ENCODE peak calls at places on chromosome X, in seven cellular contexts. One of them, this sample, is unnamed.

GRCh38 chrX:16528620-16529019 is 121.3 kb upstream of the S100G start:
- DNase-seq in HTR-8/SVneo: no peak
- DNase-seq in sciatic nerve: no peak
- DNase-seq in endothelial cell: no peak
- DNase-seq in foreskin fibroblast: no peak
- DNase-seq in GM20000: no peak
- DNase-seq in lower lobe of right lung: no peak
- DNase-seq in this sample: no peak

GRCh38 chrX:133638285-133638684 is 223.0 kb upstream of the GPC4 start:
- DNase-seq in foreskin fibroblast: no peak
- DNase-seq in GM20000: no peak
- DNase-seq in endothelial cell: no peak
- DNase-seq in sciatic nerve: no peak
- DNase-seq in HTR-8/SVneo: no peak
- DNase-seq in lower lobe of right lung: no peak
- DNase-seq in this sample: no peak

GRCh38 chrX:56728752-56729151 is 291 bp upstream of the NBDY start:
- DNase-seq in GM20000: peak
- DNase-seq in foreskin fibroblast: peak
- DNase-seq in endothelial cell: no peak
- DNase-seq in sciatic nerve: no peak
- DNase-seq in lower lobe of right lung: no peak
- DNase-seq in HTR-8/SVneo: no peak
- DNase-seq in this sample: no peak

GRCh38 chrX:27823812-27824211 is 16.0 kb downstream of the MAGEB10 start:
- DNase-seq in foreskin fibroblast: no peak
- DNase-seq in endothelial cell: no peak
- DNase-seq in lower lobe of right lung: no peak
- DNase-seq in HTR-8/SVneo: no peak
- DNase-seq in sciatic nerve: no peak
- DNase-seq in GM20000: no peak
- DNase-seq in this sample: no peak

GRCh38 chrX:38095971-38096529 is 89.7 kb downstream of the SYTL5 start:
- DNase-seq in HTR-8/SVneo: no peak
- DNase-seq in sciatic nerve: no peak
- DNase-seq in endothelial cell: no peak
- DNase-seq in foreskin fibroblast: peak
- DNase-seq in lower lobe of right lung: no peak
- DNase-seq in GM20000: no peak
- DNase-seq in this sample: no peak

GRCh38 chrX:129097668-129098067 is 425.6 kb downstream of the SMARCA1 start:
- DNase-seq in sciatic nerve: no peak
- DNase-seq in HTR-8/SVneo: no peak
- DNase-seq in foreskin fibroblast: no peak
- DNase-seq in GM20000: no peak
- DNase-seq in endothelial cell: no peak
- DNase-seq in lower lobe of right lung: no peak
- DNase-seq in this sample: no peak

GRCh38 chrX:81377329-81377728 is 175.4 kb downstream of the SH3BGRL start:
- DNase-seq in lower lobe of right lung: no peak
- DNase-seq in GM20000: peak
- DNase-seq in foreskin fibroblast: peak
- DNase-seq in sciatic nerve: no peak
- DNase-seq in endothelial cell: peak
- DNase-seq in HTR-8/SVneo: no peak
- DNase-seq in this sample: peak

GRCh38 chrX:130120746-130121504 is 10.6 kb upstream of the ELF4 start:
- DNase-seq in lower lobe of right lung: peak
- DNase-seq in sciatic nerve: peak
- DNase-seq in foreskin fibroblast: peak
- DNase-seq in HTR-8/SVneo: peak
- DNase-seq in endothelial cell: peak
- DNase-seq in GM20000: peak
- DNase-seq in this sample: peak

GRCh38 chrX:106356580-106356979 is 188.5 kb downstream of the PWWP3B start:
- DNase-seq in HTR-8/SVneo: no peak
- DNase-seq in sciatic nerve: no peak
- DNase-seq in foreskin fibroblast: no peak
- DNase-seq in GM20000: no peak
- DNase-seq in endothelial cell: no peak
- DNase-seq in lower lobe of right lung: no peak
- DNase-seq in this sample: no peak

GRCh38 chrX:51894697-51895336 is 1.4 kb downstream of the MAGED1 start:
- DNase-seq in HTR-8/SVneo: no peak
- DNase-seq in lower lobe of right lung: no peak
- DNase-seq in GM20000: peak
- DNase-seq in foreskin fibroblast: peak
- DNase-seq in sciatic nerve: no peak
- DNase-seq in endothelial cell: peak
- DNase-seq in this sample: peak

GRCh38 chrX:43693602-43694406 is 37.7 kb downstream of the MAOA start:
- DNase-seq in foreskin fibroblast: peak
- DNase-seq in HTR-8/SVneo: no peak
- DNase-seq in GM20000: no peak
- DNase-seq in sciatic nerve: no peak
- DNase-seq in lower lobe of right lung: peak
- DNase-seq in endothelial cell: no peak
- DNase-seq in this sample: no peak

GRCh38 chrX:1462596-1463251 is 10.0 kb upstream of the ASMTL start:
- DNase-seq in foreskin fibroblast: peak
- DNase-seq in endothelial cell: no peak
- DNase-seq in lower lobe of right lung: peak
- DNase-seq in GM20000: no peak
- DNase-seq in HTR-8/SVneo: peak
- DNase-seq in sciatic nerve: peak
- DNase-seq in this sample: no peak

GRCh38 chrX:66638591-66639500 is at the start of gene EDA2R:
- DNase-seq in foreskin fibroblast: peak
- DNase-seq in lower lobe of right lung: peak
- DNase-seq in sciatic nerve: no peak
- DNase-seq in GM20000: peak
- DNase-seq in endothelial cell: peak
- DNase-seq in HTR-8/SVneo: no peak
- DNase-seq in this sample: peak

GRCh38 chrX:14872355-14872754 is 514 bp downstream of the FANCB start:
- DNase-seq in endothelial cell: no peak
- DNase-seq in GM20000: no peak
- DNase-seq in sciatic nerve: no peak
- DNase-seq in HTR-8/SVneo: no peak
- DNase-seq in foreskin fibroblast: no peak
- DNase-seq in lower lobe of right lung: no peak
- DNase-seq in this sample: no peak

GRCh38 chrX:40140706-40141499 is 43.1 kb upstream of the BCOR start:
- DNase-seq in sciatic nerve: peak
- DNase-seq in GM20000: no peak
- DNase-seq in HTR-8/SVneo: no peak
- DNase-seq in endothelial cell: no peak
- DNase-seq in foreskin fibroblast: peak
- DNase-seq in lower lobe of right lung: peak
- DNase-seq in this sample: no peak

GRCh38 chrX:97267376-97267775 is 383.7 kb downstream of the RPA4 start:
- DNase-seq in endothelial cell: no peak
- DNase-seq in GM20000: no peak
- DNase-seq in HTR-8/SVneo: no peak
- DNase-seq in lower lobe of right lung: no peak
- DNase-seq in foreskin fibroblast: no peak
- DNase-seq in sciatic nerve: no peak
- DNase-seq in this sample: no peak

GRCh38 chrX:131513159-131513914 is 30.5 kb upstream of the OR13H1 start:
- DNase-seq in endothelial cell: no peak
- DNase-seq in lower lobe of right lung: no peak
- DNase-seq in sciatic nerve: no peak
- DNase-seq in GM20000: no peak
- DNase-seq in foreskin fibroblast: no peak
- DNase-seq in HTR-8/SVneo: no peak
- DNase-seq in this sample: no peak

GRCh38 chrX:131789664-131790063 is 233.4 kb upstream of the STK26 start:
- DNase-seq in lower lobe of right lung: no peak
- DNase-seq in GM20000: peak
- DNase-seq in endothelial cell: no peak
- DNase-seq in sciatic nerve: no peak
- DNase-seq in foreskin fibroblast: no peak
- DNase-seq in HTR-8/SVneo: no peak
- DNase-seq in this sample: peak

GRCh38 chrX:76279007-76279406 is 106.1 kb downstream of the PBDC1 start:
- DNase-seq in GM20000: peak
- DNase-seq in lower lobe of right lung: no peak
- DNase-seq in HTR-8/SVneo: peak
- DNase-seq in endothelial cell: peak
- DNase-seq in sciatic nerve: peak
- DNase-seq in foreskin fibroblast: peak
- DNase-seq in this sample: peak

GRCh38 chrX:16771483-16772398 is 14.5 kb upstream of the TXLNG start:
- DNase-seq in foreskin fibroblast: peak
- DNase-seq in lower lobe of right lung: no peak
- DNase-seq in endothelial cell: peak
- DNase-seq in HTR-8/SVneo: peak
- DNase-seq in sciatic nerve: no peak
- DNase-seq in GM20000: no peak
- DNase-seq in this sample: no peak

GRCh38 chrX:68834371-68835103 is 5.7 kb downstream of the EFNB1 start:
- DNase-seq in foreskin fibroblast: no peak
- DNase-seq in endothelial cell: no peak
- DNase-seq in lower lobe of right lung: no peak
- DNase-seq in sciatic nerve: peak
- DNase-seq in GM20000: no peak
- DNase-seq in HTR-8/SVneo: no peak
- DNase-seq in this sample: no peak

GRCh38 chrX:111182938-111183337 is 86.9 kb downstream of the PAK3 start:
- DNase-seq in foreskin fibroblast: no peak
- DNase-seq in sciatic nerve: no peak
- DNase-seq in endothelial cell: no peak
- DNase-seq in lower lobe of right lung: no peak
- DNase-seq in HTR-8/SVneo: no peak
- DNase-seq in GM20000: no peak
- DNase-seq in this sample: no peak

GRCh38 chrX:40933132-40934078 is 151.8 kb upstream of the USP9X start:
- DNase-seq in foreskin fibroblast: peak
- DNase-seq in sciatic nerve: no peak
- DNase-seq in HTR-8/SVneo: no peak
- DNase-seq in GM20000: peak
- DNase-seq in endothelial cell: no peak
- DNase-seq in lower lobe of right lung: no peak
- DNase-seq in this sample: no peak

GRCh38 chrX:31524182-31524581 is 452.3 kb upstream of the FTHL17 start:
- DNase-seq in lower lobe of right lung: no peak
- DNase-seq in endothelial cell: no peak
- DNase-seq in foreskin fibroblast: peak
- DNase-seq in GM20000: no peak
- DNase-seq in HTR-8/SVneo: no peak
- DNase-seq in sciatic nerve: no peak
- DNase-seq in this sample: no peak

GRCh38 chrX:16712116-16712824 is at the start of gene CTPS2:
- DNase-seq in GM20000: peak
- DNase-seq in foreskin fibroblast: peak
- DNase-seq in lower lobe of right lung: peak
- DNase-seq in endothelial cell: peak
- DNase-seq in sciatic nerve: peak
- DNase-seq in HTR-8/SVneo: peak
- DNase-seq in this sample: peak